ENCODE peak calls at places on chromosome 17, in seven cellular contexts. N is heart right ventricle; V is OCI-LY7; O is heart left ventricle; G is mucosa of descending colon; C is Peyer's patch; Q is CD4-positive, CD25-positive, alpha-beta regulatory T cell. B is an unnamed sample. For H3K4me1, the result is how much of the 10 kb centered on the place peaks cover.

GRCh38 chr17:83002118-83002805 is 77.1 kb upstream of the METRNL start:
- DNase-seq in N (no peak), V (no peak), O (no peak), G (no peak), C (no peak), Q (no peak), B (no peak)

GRCh38 chr17:58097384-58098088 is 14.3 kb downstream of the DYNLL2 start:
- DNase-seq in N (no peak), V (no peak), O (no peak), G (no peak), C (no peak), Q (no peak), B (no peak)

GRCh38 chr17:7523033-7523432 is 25.8 kb upstream of the TNFSF12 start:
- DNase-seq in N (no peak), V (peak), O (peak), G (no peak), C (no peak), Q (peak), B (no peak)

GRCh38 chr17:71188811-71189492 is 931.9 kb upstream of the SOX9 start:
- DNase-seq in N (no peak), V (no peak), O (no peak), G (no peak), C (no peak), Q (no peak), B (no peak)

GRCh38 chr17:4980644-4981216 is 6.7 kb downstream of the CAMTA2 start:
- DNase-seq in N (no peak), V (peak), O (no peak), G (no peak), C (no peak), Q (peak), B (no peak)

GRCh38 chr17:46763416-46763815 is 55.1 kb downstream of the WNT3 start:
- DNase-seq in N (no peak), V (no peak), O (no peak), G (no peak), C (no peak), Q (no peak), B (no peak)

GRCh38 chr17:80781188-80781577 is 210.5 kb upstream of the CHMP6 start:
- DNase-seq in N (no peak), V (no peak), O (no peak), G (no peak), C (no peak), Q (no peak), B (peak)

GRCh38 chr17:80742091-80742490 is 197.5 kb downstream of the RPTOR start:
- DNase-seq in N (no peak), V (no peak), O (no peak), G (no peak), C (no peak), Q (no peak), B (no peak)

GRCh38 chr17:2718150-2718938 is 6.8 kb upstream of the CLUH start:
- DNase-seq in N (no peak), V (no peak), O (no peak), G (no peak), C (no peak), Q (no peak), B (no peak)

GRCh38 chr17:29577778-29578211 is 9.3 kb downstream of the TP53I13 start:
- DNase-seq in N (peak), V (no peak), O (no peak), G (no peak), C (no peak), Q (no peak), B (no peak)

GRCh38 chr17:9576521-9577401 is at the start of gene CFAP52:
- DNase-seq in N (peak), V (peak), O (peak), G (peak), C (peak), Q (peak), B (peak)

GRCh38 chr17:80846932-80847331 is 144.7 kb upstream of the CHMP6 start:
- DNase-seq in N (no peak), V (no peak), O (no peak), G (no peak), C (peak), Q (no peak), B (peak)

GRCh38 chr17:21425321-21425720 is 49.2 kb downstream of the KCNJ12 start:
- DNase-seq in N (no peak), V (no peak), O (no peak), G (peak), C (no peak), Q (no peak), B (no peak)

GRCh38 chr17:78532311-78532710 is 44.9 kb downstream of the DNAH17 start:
- DNase-seq in N (no peak), V (no peak), O (no peak), G (no peak), C (no peak), Q (no peak), B (no peak)

GRCh38 chr17:4375039-4375748 is 8.7 kb upstream of the UBE2G1 start:
- DNase-seq in N (no peak), V (peak), O (no peak), G (peak), C (no peak), Q (peak), B (no peak)

GRCh38 chr17:68170246-68170645 is 77.6 kb upstream of the AMZ2 start:
- DNase-seq in N (no peak), V (no peak), O (no peak), G (no peak), C (no peak), Q (no peak), B (no peak)

GRCh38 chr17:4738136-4739121 is 1.2 kb upstream of the ZMYND15 start:
- DNase-seq in N (no peak), V (no peak), O (no peak), G (no peak), C (peak), Q (peak), B (no peak)

GRCh38 chr17:61981323-61981722 is 53.5 kb upstream of the INTS2 start:
- DNase-seq in N (no peak), V (no peak), O (no peak), G (no peak), C (no peak), Q (no peak), B (no peak)

GRCh38 chr17:57234252-57235092 is 21.9 kb upstream of the MSI2 start:
- DNase-seq in N (no peak), V (no peak), O (no peak), G (no peak), C (no peak), Q (no peak), B (no peak)

GRCh38 chr17:5584383-5584951 is at the start of gene NLRP1:
- DNase-seq in N (peak), V (peak), O (peak), G (peak), C (peak), Q (peak), B (peak)

GRCh38 chr17:56121661-56122060 is 31.6 kb upstream of the ANKFN1 start:
- DNase-seq in N (no peak), V (no peak), O (no peak), G (no peak), C (no peak), Q (no peak), B (no peak)

GRCh38 chr17:40884708-40885512 is at the start of gene KRT20:
- DNase-seq in N (no peak), V (peak), O (no peak), G (peak), C (peak), Q (no peak), B (no peak)

GRCh38 chr17:51029568-51030463 is 90.9 kb downstream of the SPAG9 start:
- DNase-seq in N (no peak), V (peak), O (no peak), G (no peak), C (no peak), Q (peak), B (no peak)

GRCh38 chr17:4998027-4998665 is 396 bp downstream of the KIF1C start:
- DNase-seq in N (peak), V (no peak), O (peak), G (peak), C (no peak), Q (no peak), B (peak)

GRCh38 chr17:49970498-49970897 is 1.5 kb downstream of the DLX4 start:
- DNase-seq in N (no peak), V (no peak), O (no peak), G (no peak), C (no peak), Q (no peak), B (no peak)

GRCh38 chr17:216625-217024 is 35.2 kb upstream of the DOC2B start:
- DNase-seq in N (no peak), V (no peak), O (no peak), G (no peak), C (no peak), Q (no peak), B (no peak)

GRCh38 chr17:82874011-82874835 is 34.4 kb upstream of the ZNF750 start:
- DNase-seq in N (no peak), V (no peak), O (peak), G (peak), C (no peak), Q (no peak), B (no peak)

GRCh38 chr17:60577147-60577925 is 22.7 kb upstream of the PPM1D start:
- DNase-seq in N (peak), V (no peak), O (peak), G (no peak), C (no peak), Q (no peak), B (no peak)

GRCh38 chr17:29039764-29040598 is 3.0 kb upstream of the PIPOX start:
- DNase-seq in N (no peak), V (no peak), O (no peak), G (no peak), C (no peak), Q (no peak), B (no peak)

GRCh38 chr17:63358111-63358839 is 87.8 kb downstream of the CYB561 start:
- DNase-seq in N (no peak), V (no peak), O (no peak), G (no peak), C (no peak), Q (no peak), B (no peak)

GRCh38 chr17:1323336-1323735 is 43.9 kb downstream of the TRARG1 start:
- DNase-seq in N (no peak), V (no peak), O (no peak), G (no peak), C (no peak), Q (no peak), B (no peak)

GRCh38 chr17:82780981-82781893 is 29.4 kb downstream of the TBCD start:
- DNase-seq in N (no peak), V (no peak), O (no peak), G (no peak), C (no peak), Q (no peak), B (no peak)

GRCh38 chr17:70621593-70621992 is 452.3 kb downstream of the KCNJ2 start:
- DNase-seq in N (no peak), V (no peak), O (peak), G (no peak), C (no peak), Q (no peak), B (no peak)

GRCh38 chr17:61065263-61065773 is 334.3 kb upstream of the TBX2 start:
- DNase-seq in N (peak), V (no peak), O (no peak), G (no peak), C (no peak), Q (no peak), B (no peak)

GRCh38 chr17:57604771-57605733 is 140.0 kb downstream of the CCDC182 start:
- DNase-seq in N (peak), V (peak), O (peak), G (peak), C (no peak), Q (peak), B (no peak)

GRCh38 chr17:39794249-39794970 is 56.7 kb downstream of the GRB7 start:
- DNase-seq in N (no peak), V (peak), O (no peak), G (no peak), C (no peak), Q (peak), B (no peak)

GRCh38 chr17:42309142-42309541 is 20.8 kb downstream of the STAT5A start:
- DNase-seq in N (no peak), V (no peak), O (no peak), G (no peak), C (no peak), Q (no peak), B (no peak)

GRCh38 chr17:42312285-42313130 is 24.2 kb downstream of the STAT5A start:
- DNase-seq in N (peak), V (peak), O (peak), G (peak), C (peak), Q (peak), B (peak)

GRCh38 chr17:42311240-42312034 is 23.1 kb downstream of the STAT5A start:
- DNase-seq in N (peak), V (no peak), O (peak), G (peak), C (peak), Q (no peak), B (peak)

GRCh38 chr17:42312035-42312284 is 23.7 kb downstream of the STAT5A start:
- DNase-seq in N (no peak), V (no peak), O (no peak), G (no peak), C (no peak), Q (no peak), B (no peak)

DNA sequence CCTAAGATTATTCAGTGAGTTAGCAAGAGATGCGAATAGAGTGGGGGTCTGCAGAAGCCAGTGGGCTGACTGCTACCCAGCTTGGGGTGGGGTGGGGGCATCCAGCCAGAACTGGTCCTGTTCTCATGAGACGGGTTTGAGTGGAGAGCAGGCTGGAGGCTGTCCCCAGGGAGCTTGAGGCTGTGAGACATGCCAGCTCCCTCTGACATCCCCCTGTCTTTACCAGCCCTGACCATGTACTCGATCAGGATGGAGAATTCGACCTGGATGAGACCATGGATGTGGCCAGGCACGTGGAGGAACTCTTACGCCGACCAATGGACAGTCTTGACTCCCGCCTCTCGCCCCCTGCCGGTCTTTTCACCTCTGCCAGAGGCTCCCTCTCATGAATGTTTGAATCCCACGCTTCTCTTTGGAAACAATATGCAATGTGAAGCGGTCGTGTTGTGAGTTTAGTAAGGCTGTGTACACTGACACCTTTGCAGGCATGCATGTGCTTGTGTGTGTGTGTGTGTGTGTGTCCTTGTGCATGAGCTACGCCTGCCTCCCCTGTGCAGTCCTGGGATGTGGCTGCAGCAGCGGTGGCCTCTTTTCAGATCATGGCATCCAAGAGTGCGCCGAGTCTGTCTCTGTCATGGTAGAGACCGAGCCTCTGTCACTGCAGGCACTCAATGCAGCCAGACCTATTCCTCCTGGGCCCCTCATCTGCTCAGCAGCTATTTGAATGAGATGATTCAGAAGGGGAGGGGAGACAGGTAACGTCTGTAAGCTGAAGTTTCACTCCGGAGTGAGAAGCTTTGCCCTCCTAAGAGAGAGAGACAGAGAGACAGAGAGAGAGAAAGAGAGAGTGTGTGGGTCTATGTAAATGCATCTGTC is 22.2 kb downstream of the STAT5A start:
- DNase-seq in N (no peak), V (no peak), O (no peak), G (no peak), C (no peak), Q (no peak), B (no peak)
- H3K4me1 ChIP-seq in N (under half), V (under half), O (under half), G (under half), C (under half), Q (under half), B (under half)

GRCh38 chr17:77482375-77483127 is 341.8 kb downstream of the SEC14L1 start:
- DNase-seq in N (no peak), V (no peak), O (no peak), G (no peak), C (no peak), Q (no peak), B (no peak)
- H3K4me1 ChIP-seq in N (under half), V (under half), O (under half), G (under half), C (under half), Q (half or more), B (under half)

GRCh38 chr17:73304438-73304837 is 7.4 kb downstream of the CDC42EP4 start:
- DNase-seq in N (no peak), V (no peak), O (no peak), G (no peak), C (no peak), Q (no peak), B (no peak)

GRCh38 chr17:73308017-73308823 is 3.6 kb downstream of the CDC42EP4 start:
- DNase-seq in N (peak), V (no peak), O (peak), G (peak), C (peak), Q (no peak), B (peak)

GRCh38 chr17:73305845-73306836 is 5.7 kb downstream of the CDC42EP4 start:
- DNase-seq in N (no peak), V (no peak), O (no peak), G (no peak), C (no peak), Q (no peak), B (no peak)

GRCh38 chr17:73304971-73305786 is 6.6 kb downstream of the CDC42EP4 start:
- DNase-seq in N (peak), V (no peak), O (peak), G (peak), C (peak), Q (no peak), B (peak)

DNA sequence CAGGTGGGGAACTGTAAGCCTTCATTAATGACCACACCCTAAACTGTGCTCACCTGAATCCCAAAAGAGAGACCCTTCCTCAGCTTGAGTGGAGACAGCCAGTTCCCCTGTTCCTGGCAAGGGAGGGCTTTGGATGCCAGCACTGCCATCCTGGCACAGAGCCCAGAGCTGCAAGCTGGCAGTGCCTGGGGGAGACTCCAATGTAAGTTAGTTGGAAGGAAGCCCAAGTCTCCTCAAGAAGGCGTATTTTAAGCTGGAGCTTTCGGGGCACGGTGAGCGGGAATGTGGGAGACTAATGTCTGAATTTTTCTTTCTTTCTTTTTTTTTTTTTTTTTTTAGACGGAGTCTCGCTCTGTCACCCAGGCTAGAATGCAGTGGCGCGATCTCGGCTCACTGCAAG is 4.7 kb downstream of the CDC42EP4 start:
- DNase-seq in N (no peak), V (no peak), O (peak), G (no peak), C (peak), Q (no peak), B (no peak)
- H3K4me1 ChIP-seq in N (half or more), V (under half), O (half or more), G (half or more), C (half or more), Q (under half), B (half or more)

DNA sequence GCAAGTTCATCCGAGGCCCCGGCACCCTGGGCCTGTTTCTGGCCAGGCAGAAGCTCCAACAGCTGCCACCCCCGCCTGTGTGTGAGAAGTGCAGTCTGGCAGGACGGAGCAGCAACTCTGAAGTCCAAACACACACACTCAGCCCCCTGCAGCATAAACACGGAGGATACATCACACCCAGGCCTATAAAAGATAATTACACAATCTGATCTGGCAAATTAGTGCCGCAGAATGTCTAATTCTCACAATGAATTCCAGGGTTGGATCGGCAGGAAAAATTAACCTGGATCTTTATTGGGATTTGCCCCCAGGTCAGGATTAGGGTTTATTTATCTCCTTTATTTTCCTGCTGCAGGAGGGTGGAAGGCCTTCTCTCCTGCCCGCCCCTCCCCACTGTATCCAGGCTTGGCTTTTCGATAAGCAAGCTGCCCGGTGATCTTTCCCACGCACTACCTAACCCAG is 311.4 kb downstream of the SOX9 start:
- DNase-seq in N (no peak), V (no peak), O (no peak), G (peak), C (no peak), Q (no peak), B (no peak)
- H3K4me1 ChIP-seq in N (under half), V (under half), O (under half), G (half or more), C (under half), Q (under half), B (under half)

GRCh38 chr17:44854201-44854600 is 6.5 kb downstream of the HIGD1B start:
- DNase-seq in N (no peak), V (no peak), O (peak), G (no peak), C (no peak), Q (no peak), B (no peak)
- H3K4me1 ChIP-seq in N (under half), V (under half), O (under half), G (under half), C (under half), Q (under half), B (under half)

DNA sequence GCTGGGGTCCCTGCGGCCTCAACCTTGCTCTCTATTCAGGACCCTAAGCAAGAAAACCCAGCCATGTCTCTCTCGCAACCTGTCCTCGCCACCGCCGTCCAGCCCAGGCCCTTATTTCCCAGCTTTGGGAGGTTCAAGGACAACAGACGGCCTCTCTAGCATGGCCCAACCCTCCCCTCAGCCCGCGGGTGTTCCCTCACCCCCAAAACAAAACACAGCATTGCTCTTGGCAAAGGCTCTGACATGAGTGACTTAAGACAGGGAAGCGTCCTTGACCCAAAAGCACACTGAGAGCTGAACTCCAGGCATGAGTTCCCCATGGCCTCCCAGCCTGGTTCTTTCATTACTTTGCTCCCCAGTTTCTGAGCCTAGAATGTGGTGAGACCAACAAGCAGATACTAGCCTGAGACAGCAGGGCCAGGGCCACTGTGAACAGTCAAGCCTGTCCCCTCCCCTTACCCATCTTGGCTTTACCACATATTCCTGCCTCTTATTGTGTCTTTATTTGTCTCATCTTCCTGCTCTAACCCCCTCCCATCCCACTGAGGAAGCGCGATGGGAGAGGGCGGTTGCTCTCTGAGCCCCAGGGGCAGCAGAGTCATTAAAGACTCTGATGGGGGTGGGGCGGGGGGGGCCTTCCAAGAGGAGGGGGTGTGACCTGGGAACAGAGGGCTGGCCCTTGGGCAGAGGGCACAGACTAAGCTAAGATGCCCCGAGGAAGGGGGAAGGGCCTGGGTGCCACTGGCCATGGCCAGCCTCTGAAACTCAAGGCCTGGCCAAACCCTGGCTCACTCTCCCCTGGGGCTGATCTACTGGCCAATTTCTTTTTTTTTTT is 11.8 kb downstream of the SREBF1 start:
- DNase-seq in N (no peak), V (no peak), O (no peak), G (no peak), C (no peak), Q (no peak), B (peak)
- H3K4me1 ChIP-seq in N (under half), V (half or more), O (half or more), G (half or more), C (half or more), Q (half or more), B (half or more)

GRCh38 chr17:75371339-75371738 is 34.1 kb downstream of the GRB2 start:
- DNase-seq in N (no peak), V (peak), O (no peak), G (no peak), C (no peak), Q (peak), B (no peak)
- H3K4me1 ChIP-seq in N (under half), V (half or more), O (half or more), G (under half), C (under half), Q (half or more), B (half or more)

B was measured in tibial artery.